ENCODE peak calls at places on chromosomes 11 and 22, in eight cellular contexts. M is pancreas; X is IMR-90; E is heart left ventricle; Z is neuronal stem cell; U is breast epithelium; H is endodermal cell; V is CD8-positive, alpha-beta T cell. B is an unnamed sample.

GRCh38 chr11:114399903-114400221 is 449 bp downstream of the C11orf71 start:
- DNase-seq in M (peak), X (no peak), E (no peak), Z (no peak), U (peak), H (peak), V (no peak), B (no peak)

GRCh38 chr11:11076879-11077278 is 219.0 kb upstream of the ZBED5 start:
- DNase-seq in M (no peak), X (no peak), E (no peak), Z (no peak), U (no peak), H (no peak), V (no peak), B (no peak)

GRCh38 chr11:705646-706438 is at the start of gene EPS8L2:
- DNase-seq in M (peak), X (no peak), E (no peak), Z (no peak), U (no peak), H (peak), V (no peak), B (no peak)

GRCh38 chr11:11370263-11371060 is 17.4 kb upstream of the CSNK2A3 start:
- DNase-seq in M (no peak), X (no peak), E (no peak), Z (no peak), U (no peak), H (no peak), V (no peak), B (no peak)

GRCh38 chr11:134132808-134133207 is 63.9 kb downstream of the JAM3 start:
- DNase-seq in M (no peak), X (peak), E (no peak), Z (no peak), U (no peak), H (no peak), V (no peak), B (no peak)

GRCh38 chr11:74723511-74723910 is 7.7 kb downstream of the CHRDL2 start:
- DNase-seq in M (no peak), X (no peak), E (no peak), Z (no peak), U (no peak), H (no peak), V (no peak), B (no peak)

GRCh38 chr11:133501643-133502535 is 30.4 kb downstream of the OPCML start:
- DNase-seq in M (no peak), X (no peak), E (no peak), Z (no peak), U (peak), H (no peak), V (no peak), B (no peak)

GRCh38 chr22:49993649-49994360 is 18.8 kb downstream of the IL17REL start:
- DNase-seq in M (no peak), X (no peak), E (no peak), Z (no peak), U (no peak), H (no peak), V (no peak), B (no peak)

GRCh38 chr11:130457909-130458729 is 9.7 kb downstream of the ADAMTS15 start:
- DNase-seq in M (no peak), X (no peak), E (peak), Z (no peak), U (no peak), H (no peak), V (no peak), B (no peak)

GRCh38 chr11:15091175-15091574 is 17.8 kb downstream of the CALCB start:
- DNase-seq in M (no peak), X (no peak), E (no peak), Z (no peak), U (no peak), H (no peak), V (no peak), B (no peak)

GRCh38 chr11:24664399-24664798 is 167.5 kb downstream of the LUZP2 start:
- DNase-seq in M (no peak), X (no peak), E (no peak), Z (no peak), U (no peak), H (no peak), V (no peak), B (no peak)

GRCh38 chr11:33529461-33529860 is 171.2 kb downstream of the C11orf91 start:
- DNase-seq in M (no peak), X (no peak), E (no peak), Z (no peak), U (no peak), H (no peak), V (no peak), B (no peak)

GRCh38 chr11:133833101-133833898 is 12.0 kb downstream of the SPATA19 start:
- DNase-seq in M (no peak), X (no peak), E (no peak), Z (no peak), U (peak), H (peak), V (no peak), B (no peak)

GRCh38 chr11:123253909-123254308 is 58.9 kb upstream of the CLMP start:
- DNase-seq in M (no peak), X (peak), E (no peak), Z (no peak), U (no peak), H (no peak), V (no peak), B (no peak)

GRCh38 chr22:49599691-49600451 is 227.8 kb downstream of the BRD1 start:
- DNase-seq in M (no peak), X (no peak), E (no peak), Z (no peak), U (no peak), H (no peak), V (no peak), B (no peak)

GRCh38 chr11:113957016-113957415 is 17.9 kb upstream of the HTR3A start:
- DNase-seq in M (no peak), X (no peak), E (no peak), Z (no peak), U (no peak), H (no peak), V (no peak), B (no peak)

GRCh38 chr11:31237819-31238771 is 131.4 kb downstream of the DCDC1 start:
- DNase-seq in M (no peak), X (no peak), E (no peak), Z (peak), U (no peak), H (peak), V (no peak), B (peak)

GRCh38 chr22:27420817-27421361 is 380.7 kb downstream of the MN1 start:
- DNase-seq in M (peak), X (peak), E (peak), Z (no peak), U (peak), H (no peak), V (no peak), B (no peak)

GRCh38 chr22:40491990-40492631 is 121.7 kb downstream of the SGSM3 start:
- DNase-seq in M (no peak), X (peak), E (peak), Z (no peak), U (no peak), H (peak), V (no peak), B (no peak)

DNA sequence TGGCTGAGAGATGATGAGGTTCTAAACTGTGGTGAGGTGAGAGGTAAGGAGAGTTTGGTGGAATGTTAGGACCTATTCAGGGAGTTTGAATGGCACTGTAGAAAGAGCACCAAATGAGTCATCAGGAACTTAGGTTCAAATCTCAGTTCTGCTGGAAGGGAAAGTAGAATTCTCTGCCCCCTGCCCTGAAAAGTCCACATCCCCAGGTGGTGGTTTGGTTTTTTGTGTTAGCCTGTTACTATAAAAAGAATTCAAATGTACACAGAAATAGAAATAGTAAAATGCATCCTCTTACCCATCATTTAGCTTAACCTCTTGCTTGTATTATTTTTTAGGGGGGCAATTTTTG is 20.2 kb downstream of the PPFIBP2 start:
- DNase-seq in M (no peak), X (no peak), E (no peak), Z (no peak), U (no peak), H (no peak), V (no peak), B (no peak)
- H3K4me3 ChIP-seq in M (no peak), X (no peak), E (no peak), Z (no peak), U (no peak), H (no peak), V (no peak), B (no peak)

DNA sequence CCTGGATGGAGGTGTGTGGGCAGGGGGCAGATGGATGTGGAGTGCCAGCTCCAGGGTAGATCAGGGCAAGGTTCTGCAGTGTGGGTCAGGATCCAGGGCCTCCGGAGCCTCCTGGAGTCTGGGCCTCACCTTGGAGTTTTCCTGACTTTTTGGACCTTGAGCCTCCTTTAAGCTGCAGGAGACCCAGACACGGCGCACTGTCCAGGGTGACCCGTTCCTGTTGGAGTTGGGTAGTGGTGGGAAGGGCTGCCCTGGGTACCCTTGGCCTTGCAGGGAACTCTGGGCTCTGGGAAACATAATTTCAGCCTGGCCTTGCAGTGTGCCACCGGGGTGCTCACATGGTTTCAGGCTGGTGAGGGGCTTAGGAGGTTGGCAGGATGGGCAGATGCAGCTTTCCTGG is 17.0 kb downstream of the MGAT3 start:
- DNase-seq in M (no peak), X (no peak), E (no peak), Z (no peak), U (no peak), H (no peak), V (no peak), B (no peak)
- H3K27ac ChIP-seq in M (no peak), X (peak), E (peak), Z (no peak), U (no peak), H (no peak), V (no peak), B (no peak)

DNA sequence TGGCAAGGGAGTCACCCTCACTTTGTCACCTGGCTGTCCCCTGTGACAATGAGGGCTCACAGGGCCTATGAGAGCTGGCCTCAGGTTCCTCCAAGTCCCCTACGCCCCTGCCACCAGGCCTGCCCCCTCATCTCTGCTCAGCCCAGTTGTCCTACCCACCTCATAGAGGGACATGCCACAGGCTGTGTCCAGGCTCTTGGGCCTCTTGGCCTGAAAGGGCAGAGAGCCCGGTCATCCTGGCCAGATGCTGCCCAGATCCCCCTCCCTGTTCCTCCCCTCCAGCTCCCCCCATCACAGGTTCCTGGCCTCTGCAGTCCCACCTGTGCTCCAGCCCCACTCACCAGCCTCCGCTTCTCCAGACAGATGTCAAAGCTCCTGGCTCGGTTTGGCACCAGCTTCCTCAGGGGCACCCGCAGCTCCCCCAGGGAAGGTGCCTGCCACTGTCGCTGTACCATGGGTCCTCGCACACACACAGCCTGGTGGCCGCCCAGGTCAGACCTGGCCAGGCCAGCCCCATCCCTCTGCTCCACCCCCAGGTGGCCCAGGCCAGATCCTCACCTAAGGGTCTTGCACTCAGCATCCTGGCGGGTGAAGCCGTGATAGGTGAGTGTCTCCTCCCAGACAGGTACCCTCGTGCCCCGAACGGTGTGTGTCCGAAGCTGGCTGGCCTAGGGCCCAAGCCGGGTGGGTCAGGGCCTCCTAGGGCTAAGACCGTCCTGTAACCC is 8.2 kb downstream of the NDUFV1 start:
- DNase-seq in M (no peak), X (no peak), E (no peak), Z (no peak), U (no peak), H (no peak), V (no peak), B (no peak)
- H3K4me3 ChIP-seq in M (no peak), X (no peak), E (no peak), Z (no peak), U (no peak), H (no peak), V (peak), B (no peak)

GRCh38 chr22:37303821-37304274 is 21.5 kb downstream of the CYTH4 start:
- DNase-seq in M (no peak), X (peak), E (no peak), Z (no peak), U (no peak), H (no peak), V (no peak), B (no peak)
- H3K27ac ChIP-seq in M (no peak), X (peak), E (no peak), Z (no peak), U (peak), H (no peak), V (no peak), B (no peak)

DNA sequence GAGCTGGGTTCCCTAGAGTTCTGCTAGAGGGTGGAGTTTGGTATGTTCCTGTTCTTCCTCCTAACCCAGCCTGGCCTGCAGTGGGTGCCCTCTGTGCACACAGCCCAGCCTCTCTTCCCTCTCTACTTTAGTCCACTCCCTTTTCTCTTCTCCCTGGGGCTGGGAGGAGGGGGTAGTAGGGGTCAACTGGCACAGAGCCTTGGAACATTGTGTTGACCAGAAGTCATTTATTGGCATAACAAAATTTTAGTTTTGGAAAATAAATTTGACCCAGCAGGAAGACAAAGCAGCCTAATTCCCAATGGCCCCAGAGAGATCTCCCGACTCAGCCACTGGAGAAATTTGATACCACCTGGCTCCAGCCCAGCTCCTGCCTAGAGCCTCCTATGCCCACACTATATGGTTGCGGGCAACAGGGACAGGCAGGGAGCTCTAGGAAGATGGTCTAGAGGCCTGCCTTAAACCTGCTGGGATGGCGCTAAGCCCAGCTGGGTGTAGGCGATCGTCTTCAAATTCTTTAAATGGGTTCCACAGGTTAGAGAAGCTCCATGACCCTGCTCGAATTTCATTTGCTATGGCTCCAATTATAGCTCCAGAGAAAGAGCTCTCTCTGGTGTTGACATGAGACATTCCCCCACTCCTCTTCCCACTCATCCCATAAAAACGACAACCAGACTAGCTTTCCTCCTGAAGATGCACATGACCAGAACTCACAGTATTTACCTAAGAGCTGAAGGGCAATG is 9.9 kb downstream of the PCSK7 start:
- DNase-seq in M (peak), X (peak), E (peak), Z (no peak), U (peak), H (peak), V (no peak), B (no peak)
- H3K4me3 ChIP-seq in M (no peak), X (no peak), E (no peak), Z (no peak), U (no peak), H (no peak), V (no peak), B (no peak)

DNA sequence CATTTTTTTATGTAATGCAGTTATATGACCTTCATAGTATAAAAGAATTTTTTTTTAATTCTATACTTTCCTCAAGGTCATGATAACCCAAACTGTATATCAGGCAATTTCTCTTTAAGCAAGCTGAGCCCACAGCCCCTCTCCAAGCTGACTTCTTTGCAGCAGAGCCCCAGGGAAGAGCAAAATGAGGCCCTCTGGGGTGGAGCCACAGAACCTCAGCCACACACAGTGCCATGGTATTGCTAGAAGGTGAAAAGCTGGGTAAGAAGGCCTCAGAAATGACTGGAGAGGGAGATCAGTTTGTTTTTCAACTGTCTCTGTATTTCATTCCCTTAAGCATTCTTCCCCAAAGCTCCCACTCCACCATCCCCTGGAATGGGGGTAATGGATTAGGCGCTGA is 108.8 kb downstream of the PLEKHA7 start:
- DNase-seq in M (no peak), X (no peak), E (no peak), Z (no peak), U (no peak), H (no peak), V (no peak), B (no peak)
- H3K27ac ChIP-seq in M (no peak), X (no peak), E (peak), Z (no peak), U (no peak), H (no peak), V (no peak), B (no peak)

DNA sequence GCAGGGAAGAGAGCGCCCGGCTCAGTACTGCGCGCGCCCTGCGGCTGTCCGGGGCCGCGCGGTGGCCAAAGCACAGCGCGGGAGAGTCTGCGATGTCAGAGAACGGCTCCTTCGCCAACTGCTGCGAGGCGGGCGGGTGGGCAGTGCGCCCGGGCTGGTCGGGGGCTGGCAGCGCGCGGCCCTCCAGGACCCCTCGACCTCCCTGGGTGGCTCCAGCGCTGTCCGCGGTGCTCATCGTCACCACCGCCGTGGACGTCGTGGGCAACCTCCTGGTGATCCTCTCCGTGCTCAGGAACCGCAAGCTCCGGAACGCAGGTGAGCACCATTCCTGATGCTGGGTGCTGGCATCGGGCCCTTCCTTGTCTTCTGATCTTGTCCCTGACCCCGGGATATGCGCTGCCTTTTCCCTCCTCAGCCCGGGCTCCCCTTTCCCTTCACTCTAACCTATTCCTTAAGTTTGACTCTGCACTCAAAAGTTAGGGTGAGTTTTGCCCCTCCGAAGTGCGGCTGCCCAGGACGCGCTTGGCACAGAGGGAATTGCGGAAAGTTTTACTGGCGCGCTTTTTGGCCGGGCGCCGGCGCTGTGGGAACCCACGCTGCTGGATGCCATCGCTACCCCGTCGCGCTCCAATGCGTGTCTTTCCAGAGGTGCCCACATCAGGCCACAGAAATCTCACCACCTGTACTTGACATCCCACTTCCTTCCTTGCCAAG is at the start of gene MTNR1B:
- DNase-seq in M (no peak), X (no peak), E (no peak), Z (peak), U (peak), H (no peak), V (no peak), B (no peak)
- H3K4me3 ChIP-seq in M (peak), X (no peak), E (no peak), Z (no peak), U (peak), H (peak), V (no peak), B (peak)

DNA sequence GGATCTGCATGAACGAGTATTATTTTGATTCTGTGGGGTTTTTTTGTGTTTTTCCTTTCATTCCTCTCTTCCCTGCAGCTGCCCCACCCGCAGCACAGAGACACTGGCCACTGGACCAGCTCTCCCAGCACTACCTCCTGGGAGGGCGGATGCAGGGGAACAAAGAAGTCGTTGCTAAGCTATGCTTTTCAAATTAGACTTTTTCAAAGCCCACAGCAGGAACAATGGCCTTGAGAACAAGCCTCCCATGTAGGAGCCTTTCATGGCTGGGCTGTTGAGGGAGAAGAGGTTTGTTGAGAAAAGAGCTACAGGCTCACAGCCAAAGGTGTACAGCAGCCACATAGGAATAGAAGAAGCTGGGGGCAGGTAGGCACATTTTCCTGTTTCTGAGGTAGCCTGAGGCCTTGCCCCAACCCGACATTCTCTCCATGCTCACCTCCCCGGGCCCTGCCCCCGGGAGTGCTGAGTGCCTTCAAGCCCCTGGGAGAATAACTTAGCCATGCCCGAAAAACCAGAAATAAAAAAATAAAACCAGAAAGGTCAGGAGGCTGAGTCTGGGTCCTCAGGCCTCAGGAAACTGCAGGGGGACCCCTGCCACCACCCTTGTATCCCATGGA is 20.5 kb upstream of the SYT12 start:
- DNase-seq in M (no peak), X (no peak), E (no peak), Z (peak), U (no peak), H (peak), V (no peak), B (peak)
- H3K27ac ChIP-seq in M (no peak), X (no peak), E (no peak), Z (no peak), U (no peak), H (peak), V (no peak), B (no peak)